ENCODE peak calls at places on chromosome 22, in eight cellular contexts. M is heart left ventricle; C is prostate gland; G is activated CD8-positive, alpha-beta T cell treated with anti-CD3 and anti-CD28 coated beads for 36 hours; F is choroid plexus epithelial cell; K is HL-60; Y is stomach; Q is dorsolateral prefrontal cortex. D is an unnamed sample.

GRCh38 chr22:30649430-30650007 is 13.9 kb downstream of the SLC35E4 start:
- DNase-seq in F (peak; percentile 62), C (no peak), M (peak; percentile 37), G (peak; percentile 94), K (peak; percentile 50), Y (peak; percentile 78), Q (peak; percentile 60), D (no peak)

GRCh38 chr22:28151241-28151640 is 232.2 kb upstream of the PITPNB start:
- DNase-seq in Y (no peak), F (no peak), G (no peak), C (no peak), K (no peak), Q (no peak), M (no peak), D (no peak)

GRCh38 chr22:27397948-27398330 is 403.6 kb downstream of the MN1 start:
- DNase-seq in Q (no peak), M (peak; percentile 87), F (peak; percentile 55), K (no peak), C (no peak), Y (peak; percentile 30), G (no peak), D (no peak)

GRCh38 chr22:29093501-29093921 is 20.7 kb downstream of the KREMEN1 start:
- DNase-seq in Y (no peak), C (no peak), M (peak; percentile 59), Q (no peak), K (no peak), G (no peak), F (no peak), D (no peak)

GRCh38 chr22:29470159-29470855 is 9.7 kb upstream of the NEFH start:
- DNase-seq in Y (peak; percentile 63), Q (peak; percentile 67), G (peak; percentile 82), C (peak; percentile 54), F (peak; percentile 62), M (peak; percentile 56), K (no peak), D (peak; percentile 92)

GRCh38 chr22:25012743-25013142 is 60.2 kb downstream of the KIAA1671 start:
- DNase-seq in Y (no peak), F (no peak), M (no peak), C (no peak), G (no peak), Q (no peak), K (no peak), D (no peak)

GRCh38 chr22:48453751-48454485 is 1373.8 kb downstream of the BRD1 start:
- DNase-seq in C (no peak), G (no peak), F (no peak), Y (no peak), M (no peak), Q (no peak), K (no peak), D (no peak)

GRCh38 chr22:27378343-27378800 is 423.2 kb downstream of the MN1 start:
- DNase-seq in Y (no peak), Q (no peak), K (no peak), G (no peak), F (peak; percentile 86), C (no peak), M (no peak), D (peak; percentile 85)

GRCh38 chr22:36329217-36330078 is 58.3 kb downstream of the MYH9 start:
- DNase-seq in K (peak; percentile 95), Y (peak; percentile 51), Q (peak; percentile 54), C (peak; percentile 94), F (peak; percentile 89), M (peak; percentile 67), G (peak; percentile 95), D (no peak)

GRCh38 chr22:34414467-34415440 is 494.5 kb upstream of the LARGE1 start:
- DNase-seq in Q (no peak), C (peak; percentile 61), G (peak; percentile 54), M (peak; percentile 24), Y (no peak), K (peak; percentile 79), F (peak; percentile 14), D (no peak)

GRCh38 chr22:29503811-29504372 is 23.9 kb downstream of the NEFH start:
- DNase-seq in F (peak; percentile 86), C (peak; percentile 39), M (peak; percentile 75), K (peak; percentile 48), Y (no peak), Q (peak; percentile 41), G (no peak), D (no peak)

GRCh38 chr22:20955548-20955947 is 11.5 kb upstream of the AIFM3 start:
- DNase-seq in K (peak; percentile 11), Q (no peak), G (no peak), M (no peak), C (no peak), Y (no peak), F (no peak), D (no peak)

GRCh38 chr22:20117656-20118571 is 888 bp upstream of the TRMT2A start:
- DNase-seq in Q (no peak), F (peak; percentile 34), M (peak; percentile 49), C (no peak), G (peak; percentile 97), K (peak; percentile 21), Y (no peak), D (no peak)

GRCh38 chr22:38257170-38257569 is 15.6 kb downstream of the TMEM184B start:
- DNase-seq in F (peak; percentile 66), K (no peak), Y (no peak), Q (no peak), C (no peak), G (no peak), M (no peak), D (no peak)

GRCh38 chr22:22894740-22895731 is 7.4 kb downstream of the IGLL5 start:
- DNase-seq in C (no peak), G (no peak), M (no peak), Q (no peak), K (no peak), Y (no peak), F (no peak), D (no peak)

GRCh38 chr22:20657963-20658362 is 116.0 kb upstream of the SERPIND1 start:
- DNase-seq in Y (no peak), C (no peak), Q (no peak), K (no peak), F (no peak), M (no peak), G (no peak), D (peak; percentile 7)

GRCh38 chr22:22099194-22099486 is 116.6 kb upstream of the TOP3B start:
- DNase-seq in Q (no peak), C (no peak), F (no peak), G (no peak), Y (no peak), M (no peak), K (no peak), D (no peak)

GRCh38 chr22:37235897-37236607 is 8.0 kb downstream of the RAC2 start:
- DNase-seq in G (peak; percentile 37), F (no peak), C (no peak), M (no peak), Y (no peak), Q (no peak), K (peak; percentile 71), D (no peak)

GRCh38 chr22:48357961-48358360 is 1469.7 kb downstream of the BRD1 start:
- DNase-seq in K (no peak), F (no peak), G (no peak), C (no peak), Y (no peak), M (no peak), Q (no peak), D (no peak)

GRCh38 chr22:22458896-22459588 is 49.5 kb downstream of the ZNF280B start:
- DNase-seq in G (no peak), F (peak; percentile 4), K (no peak), C (no peak), Y (no peak), Q (no peak), M (no peak), D (no peak)

GRCh38 chr22:48186121-48186790 is 1423.8 kb downstream of the TBC1D22A start:
- DNase-seq in C (no peak), F (no peak), Q (no peak), K (no peak), M (no peak), Y (no peak), G (no peak), D (peak; percentile 80)

DNA sequence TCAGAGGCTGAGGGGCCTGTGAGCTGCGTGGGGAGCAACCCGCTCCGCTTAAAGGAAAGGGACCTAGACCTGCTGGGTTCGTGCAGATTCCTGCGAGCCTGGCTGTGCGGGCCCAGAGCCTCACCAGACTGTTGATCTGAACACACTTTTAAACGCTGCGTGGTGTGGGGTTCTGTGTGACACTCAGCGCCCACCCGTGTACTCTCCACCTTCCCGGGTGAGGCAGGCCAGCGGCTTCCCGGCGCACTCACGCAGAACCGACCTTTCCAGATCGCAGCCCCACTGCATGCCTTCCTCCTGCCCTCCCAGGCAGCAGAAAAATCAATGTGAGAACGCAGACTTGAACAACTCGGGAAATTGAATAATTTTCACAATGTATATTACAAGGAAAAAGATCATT is 388.6 kb downstream of the TBC1D22A start:
- DNase-seq in K (no peak), Y (no peak), C (no peak), F (no peak), G (no peak), M (no peak), Q (no peak), D (no peak)
- TF ChIP-seq CTCF in K (no peak), Y (no peak), C (no peak), F (no peak), G (no peak), M (no peak), Q (no peak), D (no peak)

GRCh38 chr22:44968736-44969135 is 41.1 kb downstream of the PHF21B start:
- DNase-seq in C (no peak), F (peak; percentile 4), M (no peak), Q (no peak), Y (no peak), G (no peak), K (no peak), D (no peak)
- TF ChIP-seq CTCF in C (no peak), F (peak; percentile 27), M (no peak), Q (no peak), Y (no peak), G (no peak), K (no peak), D (no peak)

DNA sequence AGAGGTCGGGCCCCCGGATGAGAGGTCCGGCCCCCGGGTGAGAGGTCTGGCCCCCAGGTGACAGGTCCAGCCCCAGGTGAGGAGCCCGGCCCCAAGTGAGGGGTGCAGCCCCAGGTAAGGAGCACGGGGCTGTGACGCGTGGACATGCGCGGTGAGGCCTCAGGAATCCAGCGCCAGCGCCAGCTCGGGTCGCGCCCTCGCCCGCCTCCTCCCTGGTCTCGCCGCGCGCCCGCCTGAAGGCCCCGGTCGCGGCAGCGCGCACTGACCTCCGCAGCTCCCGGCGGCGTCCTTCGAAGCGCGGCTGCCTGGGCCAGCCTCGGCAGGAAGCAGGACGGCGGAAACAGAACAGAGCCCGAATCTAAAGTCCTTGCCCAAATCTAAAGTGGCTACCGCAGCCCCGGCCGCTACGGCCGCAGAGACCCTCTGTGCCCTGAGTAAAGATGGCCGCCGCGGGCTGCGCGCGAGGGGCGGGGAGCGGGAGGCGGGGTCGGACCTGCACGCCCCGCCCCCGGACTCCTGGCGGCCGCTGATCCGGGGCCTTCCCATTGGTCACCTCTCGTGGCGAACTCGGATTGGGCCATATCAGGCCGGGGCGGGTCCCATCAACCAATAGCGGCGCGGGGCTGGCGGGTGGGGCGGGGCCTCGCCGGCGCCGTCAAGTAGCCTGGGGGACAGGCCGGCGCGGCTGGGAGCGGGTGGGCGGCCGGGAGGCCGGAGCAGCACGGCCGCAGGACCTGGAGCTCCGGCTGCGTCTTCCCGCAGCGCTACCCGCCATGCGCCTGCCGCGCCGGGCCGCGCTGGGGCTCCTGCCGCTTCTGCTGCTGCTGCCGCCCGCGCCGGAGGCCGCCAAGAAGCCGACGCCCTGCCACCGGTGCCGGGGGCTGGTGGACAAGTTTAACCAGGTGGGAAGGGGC is at the start of the genes ALG12 and CRELD2:
- DNase-seq in M (peak; percentile 99), Q (peak; percentile 99), G (peak; percentile 99), C (peak; percentile 99), K (peak; percentile 97), Y (peak; percentile 99), F (peak; percentile 98), D (peak; percentile 100)
- TF ChIP-seq CTCF in M (peak; percentile 12), Q (peak; percentile 43), G (no peak), C (peak; percentile 64), K (no peak), Y (no peak), F (no peak), D (no peak)

GRCh38 chr22:41697126-41697775 is 2.1 kb upstream of the MEI1 start:
- DNase-seq in Y (peak; percentile 95), F (peak; percentile 93), Q (peak; percentile 87), C (peak; percentile 80), K (peak; percentile 92), M (peak; percentile 95), G (peak; percentile 97), D (peak; percentile 97)
- TF ChIP-seq CTCF in Y (peak; percentile 96), F (peak; percentile 92), Q (peak; percentile 97), C (peak; percentile 90), K (peak; percentile 94), M (peak; percentile 98), G (peak; percentile 98), D (peak; percentile 98)

D was measured in osteocyte.